ENCODE peak calls at places on chromosomes 2 and 18, in four cellular contexts. N is HepG2, R is GM23248, W is H1. L is an unnamed sample. For H3K4me1, the result is how much of the 10 kb centered on the place peaks cover.

GRCh38 chr2:200829258-200829655 is 17.5 kb downstream of the BZW1 start:
- DNase-seq in N (no peak), R (no peak), W (no peak), L (no peak)

GRCh38 chr18:33578371-33579146 is 540 bp downstream of the ASXL3 start:
- DNase-seq in N (peak), R (peak), W (no peak), L (peak)

GRCh38 chr18:7037470-7037869 is 80.1 kb downstream of the LAMA1 start:
- DNase-seq in N (no peak), R (peak), W (no peak), L (no peak)

GRCh38 chr2:241235396-241235795 is 46.9 kb downstream of the ANO7 start:
- DNase-seq in N (no peak), R (no peak), W (no peak), L (no peak)

GRCh38 chr2:177784449-177784845 is 288.1 kb downstream of the PDE11A start:
- DNase-seq in N (no peak), R (peak), W (no peak), L (no peak)

GRCh38 chr2:11568436-11568835 is 34.6 kb downstream of the GREB1 start:
- DNase-seq in N (no peak), R (no peak), W (no peak), L (no peak)

GRCh38 chr2:10097352-10098148 is 17.3 kb upstream of the CYS1 start:
- DNase-seq in N (peak), R (peak), W (no peak), L (peak)

GRCh38 chr18:46140173-46140572 is 36.0 kb downstream of the HAUS1 start:
- DNase-seq in N (no peak), R (no peak), W (no peak), L (no peak)

GRCh38 chr18:22470511-22471181 is 52.9 kb upstream of the CTAGE1 start:
- DNase-seq in N (no peak), R (peak), W (no peak), L (no peak)

GRCh38 chr2:86533589-86533988 is 29.7 kb downstream of the CHMP3 start:
- DNase-seq in N (no peak), R (no peak), W (no peak), L (no peak)

GRCh38 chr18:23629444-23629946 is 33.2 kb downstream of the ANKRD29 start:
- DNase-seq in N (peak), R (no peak), W (no peak), L (no peak)

GRCh38 chr2:70901235-70902066 is 34.2 kb upstream of the ATP6V1B1 start:
- DNase-seq in N (no peak), R (peak), W (no peak), L (peak)
- H3K4me3 ChIP-seq in N (peak), R (peak), W (peak), L (peak)

GRCh38 chr2:109349555-109350430 is 220.8 kb downstream of the SH3RF3 start:
- DNase-seq in N (no peak), R (no peak), W (no peak), L (no peak)
- H3K4me1 ChIP-seq in N (under half), R (under half), W (under half), L (under half)

DNA sequence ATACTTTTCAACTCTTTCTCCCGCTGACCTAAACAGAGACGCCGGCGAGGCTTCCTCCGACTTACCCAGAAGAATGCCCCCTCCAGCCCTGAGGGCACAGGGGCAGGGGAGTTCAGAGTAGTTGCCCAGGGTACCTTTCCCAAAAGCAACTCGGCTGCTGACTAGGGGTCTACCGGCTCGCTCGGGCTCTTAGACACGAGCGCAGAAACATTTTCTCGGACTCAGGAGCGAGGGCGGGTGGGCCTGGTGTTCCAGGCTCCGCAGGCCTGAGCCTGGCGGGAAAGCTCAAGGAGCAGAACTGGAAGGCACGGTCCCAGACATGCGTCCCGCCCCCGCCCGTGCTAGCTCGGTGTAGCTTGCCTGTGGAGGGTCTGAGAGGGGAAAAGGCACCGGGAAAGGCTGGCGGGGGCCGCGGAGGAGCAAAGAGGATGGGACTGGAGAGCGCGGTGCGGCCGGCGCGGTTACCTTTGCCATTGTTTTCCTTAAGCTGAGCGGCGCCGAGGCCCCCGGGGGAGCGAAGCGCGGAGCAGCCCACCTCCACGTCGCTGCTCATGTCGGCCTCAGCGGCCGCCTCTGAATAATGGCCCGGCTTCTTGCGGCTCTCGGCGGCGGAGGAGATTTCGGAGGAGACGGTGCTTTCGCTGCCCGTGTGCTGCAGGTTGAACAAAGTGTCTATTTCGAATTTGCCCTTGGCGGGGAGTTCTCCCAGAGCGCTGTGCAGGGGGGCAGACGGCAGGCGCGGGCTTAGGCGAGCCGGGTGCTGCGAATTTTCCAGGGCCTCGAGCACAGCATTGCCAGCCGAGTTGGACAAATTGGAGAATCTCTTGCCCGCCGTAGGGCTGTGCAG is 654 bp downstream of the EVX2 start:
- DNase-seq in N (no peak), R (no peak), W (no peak), L (peak)
- TF ChIP-seq EZH2 in N (peak), R (peak), W (peak), L (peak)

GRCh38 chr2:222290371-222290690 is 8.5 kb downstream of the PAX3 start:
- DNase-seq in N (no peak), R (no peak), W (no peak), L (no peak)
- H3K4me3 ChIP-seq in N (no peak), R (no peak), W (peak), L (peak)

GRCh38 chr2:205704101-205704741 is 21.9 kb downstream of the NRP2 start:
- DNase-seq in N (peak), R (no peak), W (no peak), L (no peak)
- H3K4me1 ChIP-seq in N (half or more), R (under half), W (under half), L (under half)

GRCh38 chr2:28390241-28390856 is 2.3 kb upstream of the FOSL2 start:
- DNase-seq in N (peak), R (peak), W (peak), L (peak)
- TF ChIP-seq EZH2 in N (no peak), R (no peak), W (no peak), L (no peak)

GRCh38 chr2:28589746-28590463 is 94.0 kb downstream of the PLB1 start:
- DNase-seq in N (no peak), R (no peak), W (no peak), L (no peak)

GRCh38 chr2:28591711-28592365 is 96.0 kb downstream of the PLB1 start:
- DNase-seq in N (no peak), R (no peak), W (no peak), L (no peak)

GRCh38 chr2:28588231-28588725 is 92.4 kb downstream of the PLB1 start:
- DNase-seq in N (no peak), R (no peak), W (no peak), L (no peak)

GRCh38 chr2:28592481-28592880 is 96.6 kb downstream of the PLB1 start:
- DNase-seq in N (no peak), R (no peak), W (no peak), L (no peak)

GRCh38 chr2:28590496-28591301 is 94.8 kb downstream of the PLB1 start:
- DNase-seq in N (no peak), R (no peak), W (no peak), L (no peak)
- H3K4me3 ChIP-seq in N (no peak), R (no peak), W (no peak), L (no peak)

GRCh38 chr2:28648147-28648546 is 103.5 kb upstream of the PPP1CB start:
- DNase-seq in N (no peak), R (peak), W (no peak), L (peak)

GRCh38 chr2:28647682-28648081 is 103.9 kb upstream of the PPP1CB start:
- DNase-seq in N (no peak), R (no peak), W (no peak), L (no peak)

GRCh38 chr2:28649481-28650260 is 102.0 kb upstream of the PPP1CB start:
- DNase-seq in N (peak), R (peak), W (no peak), L (peak)

GRCh38 chr2:28650261-28650584 is 101.4 kb upstream of the PPP1CB start:
- DNase-seq in N (no peak), R (no peak), W (no peak), L (no peak)

DNA sequence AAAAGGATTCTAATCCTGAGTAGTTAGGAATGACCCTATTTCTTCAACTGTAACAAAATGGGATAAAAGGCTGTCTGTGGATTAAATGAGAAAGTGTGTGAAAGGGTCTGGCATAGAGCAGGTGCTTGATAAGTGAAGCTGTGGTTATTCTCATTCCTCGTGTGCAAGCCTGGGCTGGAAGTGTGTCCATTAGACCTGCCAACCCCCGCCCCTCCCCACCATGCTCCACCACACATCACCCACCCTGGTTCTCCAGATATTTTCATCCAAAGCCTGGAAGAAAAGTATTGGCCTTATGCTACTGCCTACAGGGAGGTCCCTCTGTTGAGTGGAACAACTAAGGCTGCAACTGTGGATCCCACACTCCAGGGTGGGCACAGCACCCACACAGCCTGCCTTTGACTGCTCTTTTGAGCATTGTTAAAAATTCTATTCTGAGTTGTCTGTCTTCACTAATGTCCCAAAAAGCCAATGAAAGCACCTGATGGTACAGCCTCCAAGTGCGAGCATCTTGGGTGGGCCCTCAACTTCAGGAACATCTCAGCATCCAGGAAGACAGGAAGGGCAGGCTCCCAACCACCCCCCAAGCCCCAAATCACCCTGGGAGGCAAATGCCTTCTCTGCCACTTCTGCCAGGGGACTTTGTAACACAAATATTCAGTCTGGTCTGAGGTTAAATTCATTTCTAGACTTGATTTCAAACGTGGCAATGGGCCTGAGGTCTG is 102.8 kb upstream of the PPP1CB start:
- DNase-seq in N (no peak), R (no peak), W (no peak), L (no peak)
- H3K4me1 ChIP-seq in N (under half), R (under half), W (under half), L (under half)

DNA sequence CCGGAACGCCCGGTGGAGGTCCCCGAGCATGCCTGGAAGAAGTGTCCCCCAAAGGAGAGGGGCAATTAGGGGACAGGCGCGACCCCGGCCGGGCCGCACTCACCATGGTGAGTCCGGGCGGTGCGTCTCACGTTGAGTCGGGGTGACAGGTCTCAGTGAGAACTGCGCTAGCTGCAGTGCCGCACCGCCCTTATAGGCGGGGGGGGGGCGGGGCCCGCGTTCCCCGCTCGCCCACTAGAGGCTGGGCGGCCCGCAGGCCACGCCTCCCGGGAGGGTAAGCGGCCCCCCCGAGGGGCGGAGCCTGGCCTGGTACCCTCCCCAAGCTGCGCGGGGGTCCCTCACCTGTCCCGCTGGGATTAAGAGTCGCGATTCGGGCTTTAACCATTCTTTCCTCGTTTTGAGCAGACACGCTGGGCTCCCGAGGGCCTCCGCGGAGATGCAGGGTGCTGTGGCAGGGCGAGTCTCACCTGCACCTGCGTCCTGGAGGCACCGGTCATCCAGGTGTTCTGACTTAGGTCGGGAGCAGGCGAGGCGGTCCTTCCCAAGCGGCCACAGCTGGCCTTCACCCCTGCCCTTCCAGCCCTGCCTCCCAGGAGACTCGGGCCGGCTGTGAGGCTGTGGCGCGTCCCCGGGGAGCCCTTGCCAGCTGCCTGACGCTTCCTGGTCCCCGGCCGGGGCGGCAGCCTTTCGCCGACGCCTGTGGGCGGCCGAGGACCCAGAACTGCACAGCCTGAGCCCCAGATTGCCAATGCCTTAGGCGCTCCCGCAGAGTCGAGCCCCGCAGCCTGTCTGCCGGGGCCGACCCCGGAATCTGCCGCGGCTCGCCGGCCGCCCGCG is at the start of gene TUBA4A:
- DNase-seq in N (peak), R (peak), W (no peak), L (peak)
- TF ChIP-seq EZH2 in N (no peak), R (no peak), W (peak), L (no peak)

GRCh38 chr2:40680547-40680946 is 228.7 kb upstream of the SLC8A1 start:
- DNase-seq in N (no peak), R (peak), W (no peak), L (no peak)
- H3K4me3 ChIP-seq in N (no peak), R (peak), W (no peak), L (no peak)